ENCODE peak calls at places on chromosomes 1 and 21, in ten cellular contexts. P, X, G, O, N, K, H, V, Y and T are unnamed samples.

GRCh38 chr1:97412155-97412554 is 508.7 kb downstream of the DPYD start:
- DNase-seq in P (no peak), X (no peak), G (no peak), O (no peak), N (no peak), K (no peak), H (no peak), V (no peak), Y (no peak), T (no peak)

GRCh38 chr1:15577691-15578090 is 7.2 kb downstream of the AGMAT start:
- DNase-seq in P (no peak), X (no peak), G (no peak), O (no peak), N (no peak), K (no peak), H (peak), V (no peak), Y (peak), T (no peak)

GRCh38 chr1:228830954-228831481 is 95.7 kb downstream of the RHOU start:
- DNase-seq in P (no peak), X (no peak), G (peak), O (no peak), N (no peak), K (no peak), H (peak), V (no peak), Y (no peak), T (peak)

GRCh38 chr1:81220614-81221071 is 580.1 kb upstream of the ADGRL2 start:
- DNase-seq in P (no peak), X (no peak), G (no peak), O (no peak), N (no peak), K (no peak), H (no peak), V (no peak), Y (no peak), T (no peak)

GRCh38 chr1:147541672-147542548 is 609 bp downstream of the BCL9 start:
- DNase-seq in P (peak), X (peak), G (no peak), O (no peak), N (peak), K (peak), H (peak), V (peak), Y (peak), T (peak)

GRCh38 chr1:221284028-221284427 is 404.8 kb downstream of the HLX start:
- DNase-seq in P (peak), X (no peak), G (no peak), O (no peak), N (no peak), K (no peak), H (peak), V (peak), Y (no peak), T (peak)

GRCh38 chr1:100354971-100355394 is 2.7 kb downstream of the CDC14A start:
- DNase-seq in P (no peak), X (no peak), G (no peak), O (peak), N (no peak), K (no peak), H (peak), V (peak), Y (peak), T (peak)

GRCh38 chr21:15421947-15422346 is 307.8 kb upstream of the USP25 start:
- DNase-seq in P (no peak), X (no peak), G (no peak), O (no peak), N (no peak), K (no peak), H (peak), V (no peak), Y (no peak), T (peak)

GRCh38 chr1:205013683-205014367 is 29.2 kb upstream of the CNTN2 start:
- DNase-seq in P (peak), X (no peak), G (no peak), O (peak), N (no peak), K (peak), H (peak), V (peak), Y (no peak), T (peak)

GRCh38 chr1:160618763-160619274 is 28.0 kb downstream of the SLAMF1 start:
- DNase-seq in P (peak), X (no peak), G (no peak), O (no peak), N (peak), K (no peak), H (peak), V (no peak), Y (peak), T (peak)

GRCh38 chr1:48552420-48552819 is 80.4 kb upstream of the SPATA6 start:
- DNase-seq in P (no peak), X (peak), G (no peak), O (no peak), N (peak), K (no peak), H (peak), V (no peak), Y (peak), T (peak)

GRCh38 chr1:17732475-17732874 is 22.7 kb upstream of the ACTL8 start:
- DNase-seq in P (no peak), X (no peak), G (no peak), O (no peak), N (no peak), K (no peak), H (peak), V (no peak), Y (no peak), T (peak)

GRCh38 chr1:226641671-226642231 is 93.2 kb downstream of the STUM start:
- DNase-seq in P (no peak), X (peak), G (no peak), O (no peak), N (no peak), K (no peak), H (no peak), V (no peak), Y (no peak), T (no peak)

GRCh38 chr1:152926091-152926490 is 17.7 kb downstream of the IVL start:
- DNase-seq in P (no peak), X (no peak), G (peak), O (no peak), N (no peak), K (no peak), H (peak), V (no peak), Y (peak), T (peak)

GRCh38 chr1:170074250-170075157 is at the start of gene KIFAP3:
- DNase-seq in P (peak), X (peak), G (peak), O (peak), N (peak), K (peak), H (peak), V (peak), Y (peak), T (peak)

GRCh38 chr1:22832414-22832786 is 121.8 kb downstream of the EPHB2 start:
- DNase-seq in P (no peak), X (no peak), G (no peak), O (no peak), N (no peak), K (no peak), H (peak), V (no peak), Y (no peak), T (peak)

GRCh38 chr1:86993269-86993985 is 79.0 kb downstream of the HS2ST1 start:
- DNase-seq in P (no peak), X (no peak), G (no peak), O (no peak), N (no peak), K (no peak), H (no peak), V (no peak), Y (peak), T (no peak)

GRCh38 chr1:7960867-7961198 is 678 bp upstream of the PARK7 start:
- DNase-seq in P (no peak), X (no peak), G (no peak), O (no peak), N (no peak), K (no peak), H (no peak), V (no peak), Y (no peak), T (no peak)

GRCh38 chr1:168582690-168583325 is 6.4 kb downstream of the XCL1 start:
- DNase-seq in P (no peak), X (no peak), G (no peak), O (no peak), N (no peak), K (no peak), H (peak), V (no peak), Y (peak), T (peak)

GRCh38 chr21:27143476-27143875 is 176.6 kb upstream of the ADAMTS5 start:
- DNase-seq in P (no peak), X (no peak), G (no peak), O (no peak), N (no peak), K (no peak), H (no peak), V (no peak), Y (no peak), T (no peak)

GRCh38 chr1:87203890-87204289 is 124.8 kb upstream of the LMO4 start:
- DNase-seq in P (no peak), X (no peak), G (no peak), O (no peak), N (no peak), K (no peak), H (peak), V (no peak), Y (no peak), T (peak)

GRCh38 chr1:2645143-2645542 is 12.3 kb upstream of the MMEL1 start:
- DNase-seq in P (no peak), X (no peak), G (no peak), O (no peak), N (no peak), K (no peak), H (no peak), V (no peak), Y (no peak), T (no peak)

GRCh38 chr1:222950892-222951291 is 136.1 kb downstream of the DISP1 start:
- DNase-seq in P (no peak), X (no peak), G (no peak), O (no peak), N (no peak), K (no peak), H (peak), V (no peak), Y (no peak), T (peak)